ENCODE peak calls at places on chromosome 3, in five cellular contexts. N, H, D, T and O are unnamed samples.
A peak's percentile ranks its signal among the peaks of the same experiment; 100 is the strongest.

GRCh38 chr3:169812844-169813677 is at the start of the genes LRRC34 and LRRIQ4:
- DNase-seq in D (peak; percentile 69), T (no peak), N (peak; percentile 89), H (peak; percentile 83), O (peak; percentile 90)

GRCh38 chr3:72678892-72679291 is 169.4 kb downstream of the SHQ1 start:
- DNase-seq in N (no peak), T (no peak), H (peak; percentile 7), D (no peak), O (no peak)

GRCh38 chr3:12470111-12470510 is 14.2 kb upstream of the TSEN2 start:
- DNase-seq in T (no peak), D (no peak), N (no peak), H (no peak), O (no peak)

GRCh38 chr3:42498034-42498433 is 4.4 kb upstream of the VIPR1 start:
- DNase-seq in H (no peak), D (peak; percentile 3), N (no peak), T (no peak), O (no peak)

GRCh38 chr3:22962244-22962643 is 240.9 kb upstream of the UBE2E2 start:
- DNase-seq in H (no peak), N (no peak), D (no peak), T (no peak), O (no peak)

GRCh38 chr3:38125305-38126120 is 11.4 kb downstream of the ACAA1 start:
- DNase-seq in H (no peak), T (no peak), N (no peak), D (peak; percentile 18), O (no peak)

GRCh38 chr3:129766135-129766534 is 127.4 kb downstream of the TMCC1 start:
- DNase-seq in T (no peak), N (no peak), H (no peak), D (no peak), O (no peak)

GRCh38 chr3:158659454-158660237 is 12.8 kb downstream of the LXN start:
- DNase-seq in N (peak; percentile 44), D (peak; percentile 43), T (peak; percentile 21), H (peak; percentile 52), O (peak; percentile 73)

GRCh38 chr3:52021869-52022268 is 26.2 kb upstream of the RPL29 start:
- DNase-seq in H (no peak), T (no peak), N (no peak), D (no peak), O (no peak)

GRCh38 chr3:173709026-173709425 is 311.5 kb downstream of the NLGN1 start:
- DNase-seq in N (no peak), D (no peak), T (no peak), H (no peak), O (no peak)

GRCh38 chr3:64293121-64293520 is 67.9 kb upstream of the PRICKLE2 start:
- DNase-seq in T (no peak), H (no peak), N (no peak), D (no peak), O (no peak)

GRCh38 chr3:123008808-123009207 is 18.8 kb downstream of the SEMA5B start:
- DNase-seq in D (no peak), H (no peak), T (no peak), N (no peak), O (no peak)